ENCODE peak calls at places on chromosomes 2 and 18, in ten cellular contexts. One of them, this sample, is unnamed.

GRCh38 chr2:29920631-29921559 is 491 bp downstream of the ALK start:
- DNase-seq in foreskin fibroblast: peak; percentile 48
- DNase-seq in activated T-helper 1 cell treated with Interleukin-2 at 50 U/mL for 16 hours: no peak
- DNase-seq in NT2/D1: no peak
- DNase-seq in AG04450: no peak
- DNase-seq in MV-4-11: no peak
- DNase-seq in activated gamma-delta T cell treated with anti-CD3 and anti-CD28 coated beads, Interleukin-2, amount 50 U/mL, for 16 hours: no peak
- DNase-seq in Jurkat, Clone E6-1: no peak
- DNase-seq in fibroblast of mammary gland: no peak
- DNase-seq in GDM1: no peak
- DNase-seq in this sample: no peak

GRCh38 chr2:68365087-68365486 is at the start of gene PLEK:
- DNase-seq in GDM1: peak; percentile 81
- DNase-seq in activated gamma-delta T cell treated with anti-CD3 and anti-CD28 coated beads, Interleukin-2, amount 50 U/mL, for 16 hours: no peak
- DNase-seq in Jurkat, Clone E6-1: no peak
- DNase-seq in foreskin fibroblast: no peak
- DNase-seq in fibroblast of mammary gland: no peak
- DNase-seq in NT2/D1: no peak
- DNase-seq in MV-4-11: peak; percentile 98
- DNase-seq in AG04450: no peak
- DNase-seq in activated T-helper 1 cell treated with Interleukin-2 at 50 U/mL for 16 hours: no peak
- DNase-seq in this sample: peak; percentile 71

GRCh38 chr2:220837226-220837625 is 734.9 kb downstream of the EPHA4 start:
- DNase-seq in foreskin fibroblast: peak; percentile 22
- DNase-seq in activated T-helper 1 cell treated with Interleukin-2 at 50 U/mL for 16 hours: no peak
- DNase-seq in NT2/D1: no peak
- DNase-seq in MV-4-11: no peak
- DNase-seq in activated gamma-delta T cell treated with anti-CD3 and anti-CD28 coated beads, Interleukin-2, amount 50 U/mL, for 16 hours: no peak
- DNase-seq in Jurkat, Clone E6-1: no peak
- DNase-seq in fibroblast of mammary gland: no peak
- DNase-seq in AG04450: no peak
- DNase-seq in GDM1: no peak
- DNase-seq in this sample: no peak

GRCh38 chr2:14424478-14425390 is 207.8 kb upstream of the LRATD1 start:
- DNase-seq in activated T-helper 1 cell treated with Interleukin-2 at 50 U/mL for 16 hours: no peak
- DNase-seq in GDM1: no peak
- DNase-seq in AG04450: no peak
- DNase-seq in Jurkat, Clone E6-1: no peak
- DNase-seq in NT2/D1: no peak
- DNase-seq in foreskin fibroblast: no peak
- DNase-seq in fibroblast of mammary gland: no peak
- DNase-seq in MV-4-11: no peak
- DNase-seq in activated gamma-delta T cell treated with anti-CD3 and anti-CD28 coated beads, Interleukin-2, amount 50 U/mL, for 16 hours: no peak
- DNase-seq in this sample: no peak

GRCh38 chr18:51339866-51340265 is 142.4 kb upstream of the MEX3C start:
- DNase-seq in fibroblast of mammary gland: peak; percentile 30
- DNase-seq in foreskin fibroblast: peak; percentile 1
- DNase-seq in Jurkat, Clone E6-1: no peak
- DNase-seq in GDM1: no peak
- DNase-seq in activated gamma-delta T cell treated with anti-CD3 and anti-CD28 coated beads, Interleukin-2, amount 50 U/mL, for 16 hours: no peak
- DNase-seq in NT2/D1: no peak
- DNase-seq in MV-4-11: no peak
- DNase-seq in activated T-helper 1 cell treated with Interleukin-2 at 50 U/mL for 16 hours: no peak
- DNase-seq in AG04450: no peak
- DNase-seq in this sample: no peak

GRCh38 chr2:72750466-72750865 is 75.4 kb downstream of the EXOC6B start:
- DNase-seq in GDM1: no peak
- DNase-seq in NT2/D1: no peak
- DNase-seq in activated T-helper 1 cell treated with Interleukin-2 at 50 U/mL for 16 hours: no peak
- DNase-seq in AG04450: no peak
- DNase-seq in MV-4-11: no peak
- DNase-seq in Jurkat, Clone E6-1: no peak
- DNase-seq in foreskin fibroblast: no peak
- DNase-seq in fibroblast of mammary gland: no peak
- DNase-seq in activated gamma-delta T cell treated with anti-CD3 and anti-CD28 coated beads, Interleukin-2, amount 50 U/mL, for 16 hours: no peak
- DNase-seq in this sample: no peak

GRCh38 chr2:110959233-110959632 is 161.5 kb upstream of the BCL2L11 start:
- DNase-seq in fibroblast of mammary gland: no peak
- DNase-seq in activated T-helper 1 cell treated with Interleukin-2 at 50 U/mL for 16 hours: no peak
- DNase-seq in foreskin fibroblast: no peak
- DNase-seq in activated gamma-delta T cell treated with anti-CD3 and anti-CD28 coated beads, Interleukin-2, amount 50 U/mL, for 16 hours: no peak
- DNase-seq in NT2/D1: no peak
- DNase-seq in Jurkat, Clone E6-1: no peak
- DNase-seq in AG04450: no peak
- DNase-seq in MV-4-11: no peak
- DNase-seq in GDM1: no peak
- DNase-seq in this sample: no peak

GRCh38 chr2:205763708-205764501 is 81.6 kb downstream of the NRP2 start:
- DNase-seq in GDM1: no peak
- DNase-seq in activated T-helper 1 cell treated with Interleukin-2 at 50 U/mL for 16 hours: no peak
- DNase-seq in fibroblast of mammary gland: peak; percentile 73
- DNase-seq in activated gamma-delta T cell treated with anti-CD3 and anti-CD28 coated beads, Interleukin-2, amount 50 U/mL, for 16 hours: no peak
- DNase-seq in NT2/D1: peak; percentile 89
- DNase-seq in AG04450: peak; percentile 46
- DNase-seq in Jurkat, Clone E6-1: no peak
- DNase-seq in MV-4-11: no peak
- DNase-seq in foreskin fibroblast: peak; percentile 61
- DNase-seq in this sample: no peak

GRCh38 chr18:56460590-56460989 is 177.8 kb downstream of the TXNL1 start:
- DNase-seq in Jurkat, Clone E6-1: no peak
- DNase-seq in AG04450: no peak
- DNase-seq in activated T-helper 1 cell treated with Interleukin-2 at 50 U/mL for 16 hours: no peak
- DNase-seq in foreskin fibroblast: no peak
- DNase-seq in activated gamma-delta T cell treated with anti-CD3 and anti-CD28 coated beads, Interleukin-2, amount 50 U/mL, for 16 hours: no peak
- DNase-seq in GDM1: no peak
- DNase-seq in fibroblast of mammary gland: no peak
- DNase-seq in NT2/D1: no peak
- DNase-seq in MV-4-11: peak; percentile 88
- DNase-seq in this sample: no peak

GRCh38 chr2:197073701-197074433 is 147.4 kb upstream of the PGAP1 start:
- DNase-seq in activated gamma-delta T cell treated with anti-CD3 and anti-CD28 coated beads, Interleukin-2, amount 50 U/mL, for 16 hours: no peak
- DNase-seq in AG04450: no peak
- DNase-seq in MV-4-11: no peak
- DNase-seq in activated T-helper 1 cell treated with Interleukin-2 at 50 U/mL for 16 hours: no peak
- DNase-seq in GDM1: no peak
- DNase-seq in Jurkat, Clone E6-1: peak; percentile 32
- DNase-seq in foreskin fibroblast: peak; percentile 65
- DNase-seq in fibroblast of mammary gland: peak; percentile 24
- DNase-seq in NT2/D1: no peak
- DNase-seq in this sample: no peak

GRCh38 chr2:200749631-200750322 is 61.9 kb upstream of the BZW1 start:
- DNase-seq in GDM1: no peak
- DNase-seq in NT2/D1: no peak
- DNase-seq in Jurkat, Clone E6-1: no peak
- DNase-seq in activated T-helper 1 cell treated with Interleukin-2 at 50 U/mL for 16 hours: no peak
- DNase-seq in AG04450: no peak
- DNase-seq in fibroblast of mammary gland: no peak
- DNase-seq in activated gamma-delta T cell treated with anti-CD3 and anti-CD28 coated beads, Interleukin-2, amount 50 U/mL, for 16 hours: no peak
- DNase-seq in MV-4-11: peak; percentile 45
- DNase-seq in foreskin fibroblast: peak; percentile 27
- DNase-seq in this sample: no peak

GRCh38 chr2:60550151-60550983 is 3.1 kb downstream of the BCL11A start:
- DNase-seq in GDM1: peak; percentile 80
- DNase-seq in MV-4-11: peak; percentile 77
- DNase-seq in activated T-helper 1 cell treated with Interleukin-2 at 50 U/mL for 16 hours: no peak
- DNase-seq in NT2/D1: peak; percentile 87
- DNase-seq in foreskin fibroblast: peak; percentile 96
- DNase-seq in fibroblast of mammary gland: peak; percentile 56
- DNase-seq in Jurkat, Clone E6-1: peak; percentile 86
- DNase-seq in AG04450: peak; percentile 71
- DNase-seq in activated gamma-delta T cell treated with anti-CD3 and anti-CD28 coated beads, Interleukin-2, amount 50 U/mL, for 16 hours: no peak
- DNase-seq in this sample: no peak

GRCh38 chr2:233912799-233913423 is 4.3 kb upstream of the TRPM8 start:
- DNase-seq in fibroblast of mammary gland: peak; percentile 35
- DNase-seq in NT2/D1: peak; percentile 57
- DNase-seq in activated T-helper 1 cell treated with Interleukin-2 at 50 U/mL for 16 hours: no peak
- DNase-seq in AG04450: no peak
- DNase-seq in foreskin fibroblast: peak; percentile 67
- DNase-seq in GDM1: no peak
- DNase-seq in activated gamma-delta T cell treated with anti-CD3 and anti-CD28 coated beads, Interleukin-2, amount 50 U/mL, for 16 hours: no peak
- DNase-seq in Jurkat, Clone E6-1: peak; percentile 17
- DNase-seq in MV-4-11: no peak
- DNase-seq in this sample: no peak

GRCh38 chr2:240248981-240249422 is 108.5 kb upstream of the OTOS start:
- DNase-seq in fibroblast of mammary gland: no peak
- DNase-seq in Jurkat, Clone E6-1: no peak
- DNase-seq in activated T-helper 1 cell treated with Interleukin-2 at 50 U/mL for 16 hours: no peak
- DNase-seq in foreskin fibroblast: no peak
- DNase-seq in activated gamma-delta T cell treated with anti-CD3 and anti-CD28 coated beads, Interleukin-2, amount 50 U/mL, for 16 hours: no peak
- DNase-seq in MV-4-11: no peak
- DNase-seq in GDM1: no peak
- DNase-seq in NT2/D1: no peak
- DNase-seq in AG04450: no peak
- DNase-seq in this sample: no peak

GRCh38 chr18:21484851-21485636 is 115.5 kb downstream of the ESCO1 start:
- DNase-seq in NT2/D1: no peak
- DNase-seq in AG04450: no peak
- DNase-seq in GDM1: no peak
- DNase-seq in MV-4-11: peak; percentile 64
- DNase-seq in fibroblast of mammary gland: peak; percentile 37
- DNase-seq in Jurkat, Clone E6-1: no peak
- DNase-seq in activated T-helper 1 cell treated with Interleukin-2 at 50 U/mL for 16 hours: no peak
- DNase-seq in activated gamma-delta T cell treated with anti-CD3 and anti-CD28 coated beads, Interleukin-2, amount 50 U/mL, for 16 hours: no peak
- DNase-seq in foreskin fibroblast: peak; percentile 49
- DNase-seq in this sample: no peak

GRCh38 chr2:168246072-168246482 is 1.3 kb downstream of the STK39 start:
- DNase-seq in foreskin fibroblast: no peak
- DNase-seq in fibroblast of mammary gland: no peak
- DNase-seq in NT2/D1: peak; percentile 15
- DNase-seq in activated gamma-delta T cell treated with anti-CD3 and anti-CD28 coated beads, Interleukin-2, amount 50 U/mL, for 16 hours: no peak
- DNase-seq in Jurkat, Clone E6-1: no peak
- DNase-seq in GDM1: no peak
- DNase-seq in activated T-helper 1 cell treated with Interleukin-2 at 50 U/mL for 16 hours: no peak
- DNase-seq in MV-4-11: no peak
- DNase-seq in AG04450: no peak
- DNase-seq in this sample: no peak

GRCh38 chr2:186695081-186695756 is 1.4 kb downstream of the FAM171B start:
- DNase-seq in MV-4-11: no peak
- DNase-seq in Jurkat, Clone E6-1: no peak
- DNase-seq in NT2/D1: no peak
- DNase-seq in AG04450: peak; percentile 32
- DNase-seq in GDM1: no peak
- DNase-seq in foreskin fibroblast: peak; percentile 73
- DNase-seq in fibroblast of mammary gland: peak; percentile 75
- DNase-seq in activated gamma-delta T cell treated with anti-CD3 and anti-CD28 coated beads, Interleukin-2, amount 50 U/mL, for 16 hours: no peak
- DNase-seq in activated T-helper 1 cell treated with Interleukin-2 at 50 U/mL for 16 hours: no peak
- DNase-seq in this sample: no peak

GRCh38 chr2:40448476-40449079 is 3.3 kb downstream of the SLC8A1 start:
- DNase-seq in NT2/D1: no peak
- DNase-seq in Jurkat, Clone E6-1: peak; percentile 0
- DNase-seq in activated T-helper 1 cell treated with Interleukin-2 at 50 U/mL for 16 hours: no peak
- DNase-seq in GDM1: no peak
- DNase-seq in AG04450: no peak
- DNase-seq in fibroblast of mammary gland: peak; percentile 59
- DNase-seq in foreskin fibroblast: peak; percentile 71
- DNase-seq in activated gamma-delta T cell treated with anti-CD3 and anti-CD28 coated beads, Interleukin-2, amount 50 U/mL, for 16 hours: no peak
- DNase-seq in MV-4-11: peak; percentile 36
- DNase-seq in this sample: no peak

GRCh38 chr2:112182581-112183034 is 44.4 kb downstream of the FBLN7 start:
- DNase-seq in NT2/D1: no peak
- DNase-seq in Jurkat, Clone E6-1: peak; percentile 66
- DNase-seq in MV-4-11: no peak
- DNase-seq in AG04450: no peak
- DNase-seq in foreskin fibroblast: no peak
- DNase-seq in GDM1: no peak
- DNase-seq in activated gamma-delta T cell treated with anti-CD3 and anti-CD28 coated beads, Interleukin-2, amount 50 U/mL, for 16 hours: no peak
- DNase-seq in fibroblast of mammary gland: no peak
- DNase-seq in activated T-helper 1 cell treated with Interleukin-2 at 50 U/mL for 16 hours: peak; percentile 50
- DNase-seq in this sample: no peak

GRCh38 chr2:175892046-175892445 is 110.0 kb downstream of the LNPK start:
- DNase-seq in GDM1: no peak
- DNase-seq in AG04450: no peak
- DNase-seq in NT2/D1: no peak
- DNase-seq in activated T-helper 1 cell treated with Interleukin-2 at 50 U/mL for 16 hours: no peak
- DNase-seq in MV-4-11: no peak
- DNase-seq in foreskin fibroblast: peak; percentile 64
- DNase-seq in activated gamma-delta T cell treated with anti-CD3 and anti-CD28 coated beads, Interleukin-2, amount 50 U/mL, for 16 hours: no peak
- DNase-seq in fibroblast of mammary gland: peak; percentile 25
- DNase-seq in Jurkat, Clone E6-1: no peak
- DNase-seq in this sample: no peak

GRCh38 chr18:58109251-58109650 is 65.2 kb downstream of the NEDD4L start:
- DNase-seq in fibroblast of mammary gland: no peak
- DNase-seq in activated T-helper 1 cell treated with Interleukin-2 at 50 U/mL for 16 hours: no peak
- DNase-seq in GDM1: no peak
- DNase-seq in activated gamma-delta T cell treated with anti-CD3 and anti-CD28 coated beads, Interleukin-2, amount 50 U/mL, for 16 hours: no peak
- DNase-seq in AG04450: no peak
- DNase-seq in Jurkat, Clone E6-1: no peak
- DNase-seq in foreskin fibroblast: no peak
- DNase-seq in NT2/D1: no peak
- DNase-seq in MV-4-11: no peak
- DNase-seq in this sample: no peak

GRCh38 chr2:122236152-122236892 is 480.9 kb downstream of the TSN start:
- DNase-seq in Jurkat, Clone E6-1: no peak
- DNase-seq in MV-4-11: peak; percentile 18
- DNase-seq in activated T-helper 1 cell treated with Interleukin-2 at 50 U/mL for 16 hours: no peak
- DNase-seq in NT2/D1: no peak
- DNase-seq in activated gamma-delta T cell treated with anti-CD3 and anti-CD28 coated beads, Interleukin-2, amount 50 U/mL, for 16 hours: no peak
- DNase-seq in foreskin fibroblast: peak; percentile 37
- DNase-seq in GDM1: no peak
- DNase-seq in fibroblast of mammary gland: peak; percentile 72
- DNase-seq in AG04450: no peak
- DNase-seq in this sample: no peak

GRCh38 chr2:174450021-174450816 is 36.6 kb downstream of the GPR155 start:
- DNase-seq in Jurkat, Clone E6-1: no peak
- DNase-seq in activated T-helper 1 cell treated with Interleukin-2 at 50 U/mL for 16 hours: no peak
- DNase-seq in foreskin fibroblast: no peak
- DNase-seq in activated gamma-delta T cell treated with anti-CD3 and anti-CD28 coated beads, Interleukin-2, amount 50 U/mL, for 16 hours: no peak
- DNase-seq in AG04450: no peak
- DNase-seq in NT2/D1: no peak
- DNase-seq in fibroblast of mammary gland: no peak
- DNase-seq in MV-4-11: no peak
- DNase-seq in GDM1: no peak
- DNase-seq in this sample: no peak

GRCh38 chr2:8525236-8525581 is 156.6 kb upstream of the ID2 start:
- DNase-seq in MV-4-11: no peak
- DNase-seq in GDM1: no peak
- DNase-seq in foreskin fibroblast: no peak
- DNase-seq in activated T-helper 1 cell treated with Interleukin-2 at 50 U/mL for 16 hours: no peak
- DNase-seq in fibroblast of mammary gland: no peak
- DNase-seq in activated gamma-delta T cell treated with anti-CD3 and anti-CD28 coated beads, Interleukin-2, amount 50 U/mL, for 16 hours: no peak
- DNase-seq in Jurkat, Clone E6-1: no peak
- DNase-seq in AG04450: no peak
- DNase-seq in NT2/D1: no peak
- DNase-seq in this sample: no peak

GRCh38 chr2:229582151-229582550 is 132.2 kb downstream of the DNER start:
- DNase-seq in Jurkat, Clone E6-1: no peak
- DNase-seq in activated T-helper 1 cell treated with Interleukin-2 at 50 U/mL for 16 hours: no peak
- DNase-seq in GDM1: no peak
- DNase-seq in AG04450: no peak
- DNase-seq in fibroblast of mammary gland: peak; percentile 27
- DNase-seq in activated gamma-delta T cell treated with anti-CD3 and anti-CD28 coated beads, Interleukin-2, amount 50 U/mL, for 16 hours: no peak
- DNase-seq in foreskin fibroblast: no peak
- DNase-seq in MV-4-11: no peak
- DNase-seq in NT2/D1: no peak
- DNase-seq in this sample: no peak

This sample was measured in NK-92 treated with Interleukin-12 subunit alpha and Interleukin-12 subunit beta, amount 100 ng/mL, for 24 hours.